ENCODE peak calls at places on chromosome 15, in six cellular contexts. D is A549, Z is GM06990, E is omental fat pad, Q is cardiac muscle cell, G is heart left ventricle. K is an unnamed sample.

GRCh38 chr15:39624806-39625205 is 43.9 kb downstream of the THBS1 start:
- DNase-seq in Z (peak), E (no peak), G (no peak), Q (no peak), D (no peak), K (no peak)

GRCh38 chr15:93288718-93289117 is 199.7 kb upstream of the RGMA start:
- DNase-seq in G (no peak), D (no peak), E (no peak), Z (no peak), Q (no peak), K (no peak)

GRCh38 chr15:85793641-85794597 is 806 bp downstream of the KLHL25 start:
- DNase-seq in E (no peak), D (no peak), Q (peak), Z (peak), G (peak), K (peak)

GRCh38 chr15:83698294-83698693 is 44.4 kb downstream of the ADAMTSL3 start:
- DNase-seq in E (no peak), Z (no peak), D (peak), Q (no peak), G (peak), K (no peak)

GRCh38 chr15:78358114-78358513 is 18.0 kb downstream of the CRABP1 start:
- DNase-seq in Z (no peak), Q (peak), D (no peak), E (no peak), G (no peak), K (no peak)

GRCh38 chr15:66907826-66908502 is 157.4 kb upstream of the SMAD3 start:
- DNase-seq in G (peak), E (no peak), Z (no peak), Q (no peak), D (no peak), K (no peak)

GRCh38 chr15:93997071-93997658 is 234.2 kb upstream of the MCTP2 start:
- DNase-seq in G (no peak), E (no peak), D (peak), Z (no peak), Q (peak), K (no peak)

GRCh38 chr15:89406218-89406716 is 71.6 kb upstream of the POLG start:
- DNase-seq in E (no peak), Z (no peak), Q (no peak), G (no peak), D (no peak), K (no peak)

DNA sequence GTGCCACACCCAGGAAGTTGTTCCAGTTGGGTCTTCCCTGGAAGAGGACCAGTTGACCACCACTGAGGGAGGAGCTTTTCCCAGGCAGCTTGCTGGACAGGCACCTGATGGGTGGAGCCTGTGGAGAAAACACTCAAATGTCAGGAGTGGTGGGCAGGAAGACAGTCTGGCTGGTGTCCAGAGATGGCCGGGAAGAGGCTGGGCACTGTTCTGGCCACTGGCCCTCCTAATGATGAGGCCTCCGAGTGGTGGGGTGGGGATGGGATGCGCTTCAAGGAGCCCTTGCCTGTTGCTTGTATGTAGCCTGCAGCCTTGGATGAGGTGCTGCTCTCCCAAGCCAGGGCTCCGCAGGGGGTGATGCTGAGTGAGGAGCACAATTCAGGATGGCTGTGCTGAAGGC is 12.3 kb downstream of the PLEKHO2 start:
- DNase-seq in D (no peak), G (no peak), Q (no peak), E (no peak), Z (no peak), K (no peak)
- TF ChIP-seq CTCF in D (no peak), G (no peak), Q (no peak), E (no peak), Z (no peak), K (no peak)

GRCh38 chr15:63021031-63021430 is 21.5 kb upstream of the TPM1 start:
- DNase-seq in E (no peak), G (no peak), D (no peak), Z (no peak), Q (no peak), K (no peak)
- TF ChIP-seq CTCF in E (no peak), G (no peak), D (no peak), Z (no peak), Q (no peak), K (no peak)

DNA sequence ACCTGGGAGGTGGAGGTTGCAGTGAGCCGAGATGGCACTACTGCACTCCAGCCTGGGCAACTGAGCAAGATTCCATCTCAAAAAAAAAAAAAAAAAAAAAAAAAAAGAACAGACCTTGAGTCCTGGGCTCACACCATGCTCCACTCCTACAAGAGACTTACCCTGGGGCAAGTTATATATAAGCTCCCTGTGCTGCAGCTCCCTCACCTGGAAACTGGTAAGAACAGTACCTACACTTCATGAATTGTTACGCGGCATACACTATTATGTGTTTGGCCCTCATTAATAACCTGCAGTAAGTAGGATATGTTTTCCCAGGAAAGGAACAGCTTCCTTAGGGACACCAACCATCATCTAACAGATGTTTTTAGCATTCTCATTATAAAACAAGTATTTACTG is 119.6 kb downstream of the FMN1 start:
- DNase-seq in Z (no peak), G (no peak), Q (peak), D (no peak), E (no peak), K (no peak)
- TF ChIP-seq CTCF in Z (no peak), G (no peak), Q (no peak), D (no peak), E (no peak), K (no peak)

DNA sequence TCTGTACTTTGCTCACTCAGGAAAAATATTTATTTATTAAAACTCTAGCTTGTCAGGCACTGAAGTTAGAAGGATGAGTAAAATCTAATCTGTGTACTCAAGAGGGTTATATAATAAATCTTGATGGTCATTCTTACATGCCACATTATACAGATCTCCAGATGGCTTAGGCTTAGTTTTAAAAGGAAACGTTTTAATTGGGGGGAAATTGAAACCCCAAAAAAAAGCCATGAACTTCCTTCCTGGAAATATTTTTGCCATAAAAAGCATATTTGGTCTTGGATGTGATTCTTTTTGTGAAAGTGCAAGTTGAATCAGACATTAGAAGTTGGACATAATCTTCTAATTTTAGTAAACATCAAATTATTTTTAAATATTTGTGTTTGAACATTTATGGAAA is 6.0 kb downstream of the SENP8 start:
- DNase-seq in Z (no peak), D (no peak), E (no peak), Q (no peak), G (no peak), K (no peak)
- TF ChIP-seq CTCF in Z (no peak), D (no peak), E (no peak), Q (no peak), G (no peak), K (no peak)

GRCh38 chr15:84747423-84748273 is 744 bp upstream of the ZNF592 start:
- DNase-seq in Z (peak), D (peak), G (peak), Q (peak), E (peak), K (peak)
- TF ChIP-seq CTCF in Z (peak), D (no peak), G (peak), Q (no peak), E (no peak), K (no peak)

DNA sequence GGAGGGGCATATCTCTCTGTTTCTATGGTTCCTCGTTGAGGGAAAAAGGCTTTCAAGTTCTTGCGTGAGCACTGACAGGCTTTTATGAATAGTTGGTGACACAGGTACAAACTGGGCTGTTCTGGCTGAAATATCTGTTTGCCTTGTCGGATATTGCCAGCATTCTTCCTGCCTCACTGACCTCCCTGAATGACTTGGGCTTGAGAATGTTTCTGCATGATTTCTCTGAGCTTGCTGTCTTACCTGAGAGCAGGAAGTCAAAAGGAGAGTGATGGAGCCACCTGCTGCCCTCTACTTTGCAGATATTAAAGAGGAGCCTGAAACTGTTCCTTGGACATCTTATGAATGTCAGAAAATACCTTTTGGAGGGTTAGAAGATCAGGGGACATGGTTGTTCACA is 4.8 kb downstream of the GCNT3 start:
- DNase-seq in G (no peak), Z (no peak), E (no peak), D (peak), Q (no peak), K (no peak)
- TF ChIP-seq CTCF in G (no peak), Z (peak), E (no peak), D (peak), Q (no peak), K (no peak)

GRCh38 chr15:90545095-90545494 is 15.4 kb downstream of the CRTC3 start:
- DNase-seq in Q (no peak), E (no peak), G (no peak), D (peak), Z (no peak), K (no peak)
- TF ChIP-seq CTCF in Q (no peak), E (no peak), G (no peak), D (peak), Z (no peak), K (no peak)

GRCh38 chr15:59738676-59739075 is 49.6 kb upstream of the BNIP2 start:
- DNase-seq in G (no peak), D (no peak), Z (no peak), Q (no peak), E (no peak), K (no peak)

GRCh38 chr15:59741274-59741906 is 52.3 kb upstream of the BNIP2 start:
- DNase-seq in D (peak), Q (peak), E (no peak), G (no peak), Z (no peak), K (no peak)

GRCh38 chr15:59739557-59740186 is 50.6 kb upstream of the BNIP2 start:
- DNase-seq in Q (no peak), D (no peak), Z (no peak), G (no peak), E (no peak), K (no peak)

DNA sequence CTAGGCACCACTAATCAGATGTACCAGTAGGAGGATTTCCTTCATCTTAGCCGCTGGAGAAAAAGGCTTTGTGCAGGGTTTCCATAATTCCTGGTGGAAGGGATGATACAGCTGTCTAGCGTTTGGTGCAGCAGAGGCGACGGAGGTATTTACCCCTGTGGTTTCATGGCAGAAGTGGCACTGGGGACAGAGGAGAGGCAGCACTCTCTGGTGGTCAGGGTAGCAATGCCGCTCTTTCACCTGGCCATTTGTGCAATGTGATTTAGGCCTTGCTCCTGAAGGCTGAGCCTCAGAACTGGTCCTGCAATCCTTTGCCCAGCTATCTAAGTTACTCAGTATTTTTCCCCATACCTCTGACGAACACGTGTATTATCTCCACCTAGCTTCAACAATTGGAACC is 47.1 kb upstream of the BNIP2 start:
- DNase-seq in E (no peak), Q (no peak), G (no peak), D (peak), Z (no peak), K (no peak)
- TF ChIP-seq CTCF in E (no peak), Q (no peak), G (no peak), D (no peak), Z (no peak), K (no peak)

GRCh38 chr15:44298878-44299277 is 10.4 kb downstream of the GOLM2 start:
- DNase-seq in D (peak), Q (no peak), G (no peak), E (no peak), Z (no peak), K (no peak)
- TF ChIP-seq CTCF in D (peak), Q (peak), G (no peak), E (no peak), Z (peak), K (no peak)

DNA sequence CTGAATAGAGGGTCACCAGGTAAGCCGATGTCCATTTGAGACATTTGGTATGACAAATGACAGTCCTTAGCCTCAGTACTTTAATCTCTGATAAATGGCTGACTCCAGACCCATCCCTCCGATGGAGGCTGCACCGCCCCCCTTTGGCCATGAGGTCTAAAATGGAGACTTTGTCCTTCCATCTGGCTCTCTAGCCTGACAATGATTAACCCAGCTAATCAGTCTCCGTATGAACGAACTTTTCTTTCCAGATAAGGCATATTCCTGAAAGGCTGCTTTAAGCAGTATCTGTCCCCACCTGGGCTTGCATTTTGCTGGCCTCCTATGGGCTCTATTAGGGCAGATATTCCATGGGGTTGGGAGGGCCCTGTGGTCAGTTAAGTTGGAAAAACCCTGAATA is 10.8 kb upstream of the MYZAP start:
- DNase-seq in G (no peak), E (no peak), D (no peak), Z (no peak), Q (no peak), K (no peak)
- TF ChIP-seq CTCF in G (no peak), E (no peak), D (no peak), Z (no peak), Q (no peak), K (no peak)

K was measured in mesothelial cell of epicardium.